ENCODE peak calls at places on chromosome 4, in four cellular contexts. J is EL; B is T-helper 2 cell treated with Interferon-gamma antibody and Interleukin-4, amounts not matched to agents 5 μg/mL and 100 μg/mL, for 36 hours; E is amygdala. F is an unnamed sample.

GRCh38 chr4:185112104-185112503 is 31.0 kb upstream of the SLC25A4 start:
- DNase-seq in B (no peak), J (peak), E (no peak), F (peak)

GRCh38 chr4:3416821-3417221 is 24.9 kb upstream of the HGFAC start:
- DNase-seq in J (no peak), E (no peak), B (no peak), F (no peak)

GRCh38 chr4:175435437-175435836 is 376.6 kb downstream of the GPM6A start:
- DNase-seq in E (no peak), J (no peak), B (no peak), F (no peak)

GRCh38 chr4:119314356-119314755 is 7.6 kb downstream of the FABP2 start:
- DNase-seq in J (peak), E (no peak), B (no peak), F (no peak)

GRCh38 chr4:9944431-9945425 is 76.6 kb downstream of the SLC2A9 start:
- DNase-seq in E (no peak), J (no peak), B (no peak), F (no peak)

GRCh38 chr4:141028024-141028529 is 105.2 kb downstream of the RNF150 start:
- DNase-seq in E (no peak), B (no peak), J (peak), F (peak)

GRCh38 chr4:84418032-84418709 is 80.9 kb downstream of the NKX6-1 start:
- DNase-seq in J (no peak), E (no peak), B (no peak), F (no peak)

GRCh38 chr4:109559983-109560686 is at the start of gene MCUB:
- DNase-seq in J (peak), B (peak), E (no peak), F (peak)

GRCh38 chr4:178856139-178856800 is 1414.0 kb upstream of the AGA start:
- DNase-seq in J (no peak), B (no peak), E (no peak), F (no peak)

GRCh38 chr4:86560447-86560846 is 33.7 kb upstream of the PTPN13 start:
- DNase-seq in E (no peak), B (no peak), J (no peak), F (no peak)

GRCh38 chr4:153166971-153167501 is 37.2 kb upstream of the TRIM2 start:
- DNase-seq in J (no peak), B (no peak), E (no peak), F (peak)

GRCh38 chr4:174907508-174907907 is 10.7 kb upstream of the ADAM29 start:
- DNase-seq in B (no peak), E (no peak), J (no peak), F (no peak)

GRCh38 chr4:137531951-137532868 is at the start of gene PCDH18:
- DNase-seq in E (peak), J (peak), B (no peak), F (peak)

F was measured in foreskin fibroblast.